ENCODE peak calls at places on chromosomes 7 and 10, in nine cellular contexts. N is endothelial cell of umbilical vein, H is A549, Y is IMR-90, B is esophagus squamous epithelium, X is H1, W is erythroblast, C is Peyer's patch, S is K562. O is an unnamed sample.

GRCh38 chr10:104445359-104445758 is 91.7 kb downstream of the CFAP58 start:
- DNase-seq in N (no peak), H (no peak), Y (peak), B (no peak), X (no peak), W (no peak), C (no peak), S (no peak), O (peak)

GRCh38 chr7:141477866-141478265 is 73.3 kb upstream of the AGK start:
- DNase-seq in N (no peak), H (no peak), Y (no peak), B (no peak), X (no peak), W (no peak), C (no peak), S (no peak), O (no peak)

GRCh38 chr7:155226261-155227003 is 71.2 kb upstream of the INSIG1 start:
- DNase-seq in N (no peak), H (no peak), Y (no peak), B (no peak), X (no peak), W (no peak), C (peak), S (no peak), O (no peak)

GRCh38 chr7:98130959-98131358 is 24.3 kb downstream of the LMTK2 start:
- DNase-seq in N (no peak), H (no peak), Y (no peak), B (no peak), X (no peak), W (no peak), C (no peak), S (no peak), O (no peak)

GRCh38 chr10:3217301-3217700 is 44.7 kb upstream of the PITRM1 start:
- DNase-seq in N (no peak), H (no peak), Y (peak), B (no peak), X (no peak), W (no peak), C (no peak), S (no peak), O (no peak)

GRCh38 chr10:11824825-11825224 is 1.7 kb downstream of the PROSER2 start:
- DNase-seq in N (no peak), H (no peak), Y (no peak), B (no peak), X (no peak), W (peak), C (no peak), S (peak), O (no peak)

GRCh38 chr7:17939670-17940301 is 508 bp downstream of the SNX13 start:
- DNase-seq in N (peak), H (peak), Y (peak), B (no peak), X (peak), W (peak), C (peak), S (peak), O (peak)

GRCh38 chr7:98733036-98733435 is 116.0 kb downstream of the NPTX2 start:
- DNase-seq in N (no peak), H (peak), Y (peak), B (no peak), X (peak), W (peak), C (no peak), S (peak), O (peak)

GRCh38 chr10:78559514-78560392 is 509.0 kb upstream of the ZMIZ1 start:
- DNase-seq in N (no peak), H (no peak), Y (no peak), B (no peak), X (no peak), W (no peak), C (no peak), S (no peak), O (no peak)

GRCh38 chr7:43727494-43727893 is 1.8 kb downstream of the COA1 start:
- DNase-seq in N (no peak), H (no peak), Y (no peak), B (no peak), X (no peak), W (no peak), C (no peak), S (no peak), O (no peak)

GRCh38 chr10:24463683-24464426 is 254.9 kb downstream of the KIAA1217 start:
- DNase-seq in N (peak), H (peak), Y (peak), B (no peak), X (no peak), W (no peak), C (no peak), S (no peak), O (peak)

GRCh38 chr10:22219308-22219707 is 1.5 kb upstream of the EBLN1 start:
- DNase-seq in N (no peak), H (no peak), Y (no peak), B (no peak), X (no peak), W (peak), C (no peak), S (peak), O (peak)

GRCh38 chr10:103284170-103284569 is 7.2 kb downstream of the INA start:
- DNase-seq in N (no peak), H (peak), Y (no peak), B (no peak), X (no peak), W (no peak), C (no peak), S (no peak), O (no peak)

GRCh38 chr10:128047991-128048826 is 78.0 kb downstream of the MKI67 start:
- DNase-seq in N (peak), H (no peak), Y (peak), B (no peak), X (no peak), W (peak), C (no peak), S (no peak), O (no peak)

GRCh38 chr10:87842776-87843497 is 20.4 kb downstream of the KLLN start:
- DNase-seq in N (peak), H (peak), Y (peak), B (no peak), X (no peak), W (peak), C (no peak), S (no peak), O (no peak)

GRCh38 chr7:12220321-12221046 is 9.4 kb downstream of the TMEM106B start:
- DNase-seq in N (no peak), H (no peak), Y (no peak), B (no peak), X (no peak), W (no peak), C (no peak), S (no peak), O (no peak)

GRCh38 chr7:100015232-100016208 is at the start of gene ZKSCAN1:
- DNase-seq in N (peak), H (peak), Y (peak), B (peak), X (peak), W (peak), C (peak), S (peak), O (peak)
- TF ChIP-seq POLR2A in N (peak), H (peak), Y (peak), B (no peak), X (peak), W (peak), C (peak), S (peak), O (peak)

DNA sequence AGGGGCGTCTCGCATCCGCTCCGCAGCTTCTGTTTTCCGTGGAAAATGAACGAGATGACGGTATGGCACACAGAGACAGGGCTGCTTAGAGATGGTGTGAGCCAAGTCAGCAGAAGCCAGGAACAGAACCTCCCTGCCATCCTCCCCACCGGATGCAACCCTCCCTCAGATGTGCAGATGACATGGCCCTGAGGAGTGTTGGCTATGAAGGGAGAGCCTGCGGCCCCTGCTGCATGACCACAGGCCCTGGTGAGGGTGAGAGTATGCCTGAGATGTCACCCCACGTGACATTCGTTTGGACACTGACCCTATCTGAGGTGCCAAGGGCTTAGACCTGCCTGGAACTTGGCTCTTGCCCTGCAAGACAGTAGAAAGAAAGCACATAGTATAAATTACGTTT is 29.4 kb downstream of the WIPF3 start:
- DNase-seq in N (no peak), H (no peak), Y (no peak), B (no peak), X (no peak), W (no peak), C (no peak), S (no peak), O (no peak)
- TF ChIP-seq POLR2A in N (no peak), H (no peak), Y (no peak), B (no peak), X (no peak), W (no peak), C (no peak), S (no peak), O (no peak)

GRCh38 chr10:75695994-75696393 is 264.6 kb downstream of the LRMDA start:
- DNase-seq in N (no peak), H (no peak), Y (no peak), B (no peak), X (no peak), W (no peak), C (no peak), S (no peak), O (no peak)

GRCh38 chr10:75693453-75693852 is 262.0 kb downstream of the LRMDA start:
- DNase-seq in N (no peak), H (no peak), Y (no peak), B (no peak), X (no peak), W (no peak), C (no peak), S (no peak), O (no peak)

GRCh38 chr10:75696536-75696935 is 265.1 kb downstream of the LRMDA start:
- DNase-seq in N (no peak), H (no peak), Y (no peak), B (no peak), X (no peak), W (no peak), C (no peak), S (no peak), O (no peak)
- TF ChIP-seq POLR2A in N (no peak), H (no peak), Y (no peak), B (no peak), X (no peak), W (no peak), C (no peak), S (no peak), O (no peak)

GRCh38 chr10:101063162-101063525 is 1.4 kb downstream of the KAZALD1 start:
- DNase-seq in N (no peak), H (no peak), Y (no peak), B (no peak), X (no peak), W (no peak), C (no peak), S (peak), O (no peak)

GRCh38 chr10:101061814-101062230 is at the start of gene KAZALD1:
- DNase-seq in N (no peak), H (no peak), Y (no peak), B (no peak), X (peak), W (no peak), C (no peak), S (no peak), O (no peak)

GRCh38 chr10:101060951-101061813 is 607 bp upstream of the KAZALD1 start:
- DNase-seq in N (peak), H (peak), Y (peak), B (peak), X (peak), W (peak), C (peak), S (peak), O (peak)

GRCh38 chr10:101062231-101063161 is 707 bp downstream of the KAZALD1 start:
- DNase-seq in N (peak), H (peak), Y (peak), B (no peak), X (peak), W (peak), C (peak), S (peak), O (no peak)

GRCh38 chr10:101060036-101060950 is 1.5 kb upstream of the KAZALD1 start:
- DNase-seq in N (peak), H (peak), Y (peak), B (peak), X (peak), W (peak), C (peak), S (peak), O (peak)
- TF ChIP-seq POLR2A in N (peak), H (no peak), Y (no peak), B (no peak), X (no peak), W (peak), C (peak), S (no peak), O (peak)

GRCh38 chr10:114094795-114095194 is 51.1 kb downstream of the ADRB1 start:
- DNase-seq in N (no peak), H (no peak), Y (no peak), B (no peak), X (no peak), W (no peak), C (no peak), S (no peak), O (no peak)
- TF ChIP-seq POLR2A in N (no peak), H (no peak), Y (no peak), B (no peak), X (no peak), W (no peak), C (no peak), S (no peak), O (no peak)

DNA sequence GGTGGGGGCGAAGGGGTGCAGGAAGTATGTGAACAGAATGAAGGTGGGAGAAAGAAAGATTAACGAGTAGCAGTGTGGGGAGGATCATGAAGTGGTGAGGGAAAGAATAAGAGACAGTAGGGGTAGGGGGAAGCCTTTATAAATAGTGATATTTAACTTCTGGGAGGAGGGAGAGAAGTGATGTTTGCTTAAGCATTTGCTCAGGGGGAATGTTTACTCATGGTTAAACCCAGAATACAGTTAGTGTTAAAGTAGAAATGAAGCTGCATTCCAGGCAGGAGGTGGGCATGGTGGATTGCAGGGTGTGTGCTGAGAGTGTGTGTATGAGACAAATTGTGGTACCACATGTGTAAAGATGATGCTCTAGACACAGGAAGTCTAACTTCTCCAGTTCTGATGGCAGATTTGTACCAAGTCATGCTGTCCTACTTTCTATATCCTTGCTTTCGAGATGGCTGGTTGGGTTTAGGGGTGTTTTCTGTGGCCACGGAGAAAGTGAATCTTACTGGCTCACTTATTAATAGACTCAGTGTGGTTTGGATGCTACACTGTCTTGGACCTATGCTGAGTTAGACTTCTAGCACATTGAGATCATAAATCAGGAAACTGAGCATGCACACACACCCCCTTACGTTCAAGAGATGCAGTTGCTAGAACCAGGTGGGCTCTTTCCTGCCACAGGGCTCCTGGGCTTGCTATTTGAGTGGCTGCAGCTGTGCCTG is 10.6 kb upstream of the DNMBP start:
- DNase-seq in N (no peak), H (peak), Y (no peak), B (no peak), X (no peak), W (no peak), C (no peak), S (no peak), O (no peak)
- TF ChIP-seq POLR2A in N (no peak), H (no peak), Y (no peak), B (no peak), X (no peak), W (no peak), C (no peak), S (no peak), O (no peak)

GRCh38 chr10:69446650-69447151 is 4.6 kb upstream of the TSPAN15 start:
- DNase-seq in N (peak), H (peak), Y (peak), B (no peak), X (no peak), W (no peak), C (no peak), S (no peak), O (peak)

GRCh38 chr10:69451784-69452251 is 553 bp downstream of the TSPAN15 start:
- DNase-seq in N (no peak), H (peak), Y (no peak), B (no peak), X (peak), W (no peak), C (peak), S (no peak), O (no peak)

GRCh38 chr10:69452676-69453415 is 1.6 kb downstream of the TSPAN15 start:
- DNase-seq in N (no peak), H (no peak), Y (no peak), B (no peak), X (no peak), W (no peak), C (no peak), S (no peak), O (no peak)

GRCh38 chr10:69451209-69451783 is at the start of gene TSPAN15:
- DNase-seq in N (peak), H (peak), Y (peak), B (no peak), X (peak), W (peak), C (peak), S (peak), O (peak)

GRCh38 chr10:69449841-69450240 is 1.4 kb upstream of the TSPAN15 start:
- DNase-seq in N (peak), H (peak), Y (peak), B (no peak), X (peak), W (peak), C (no peak), S (peak), O (peak)
- TF ChIP-seq POLR2A in N (no peak), H (no peak), Y (no peak), B (no peak), X (no peak), W (no peak), C (no peak), S (no peak), O (no peak)

DNA sequence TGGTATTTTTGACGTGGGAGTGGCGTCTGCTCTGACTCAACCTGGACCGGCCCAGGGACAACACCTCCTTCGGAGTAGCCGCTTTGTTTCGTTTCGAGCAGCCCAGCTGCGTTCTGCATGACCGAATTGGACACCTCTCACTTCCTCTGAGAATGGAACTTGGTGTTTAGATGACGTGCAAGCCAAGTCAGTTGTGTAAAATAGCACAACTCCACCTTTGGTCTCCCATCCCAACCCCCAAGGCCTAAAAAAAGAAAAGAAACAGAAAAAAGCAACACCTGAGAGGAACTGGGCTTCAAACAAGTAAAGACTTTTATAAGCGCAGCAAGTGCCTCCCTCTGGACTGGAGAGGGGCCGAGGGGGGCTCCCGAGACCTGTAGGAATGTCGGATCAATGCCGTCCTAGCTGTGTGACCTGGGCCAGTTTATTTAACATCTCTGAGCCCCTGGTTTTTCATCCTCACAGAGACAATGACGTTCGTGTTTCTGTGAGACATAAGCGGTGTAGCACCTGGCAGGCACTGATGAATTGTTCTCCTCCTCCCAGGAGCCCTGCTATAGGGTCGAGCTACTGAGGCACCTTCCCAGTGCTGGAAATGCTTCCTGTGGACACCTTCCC is 52.0 kb upstream of the SMNDC1 start:
- DNase-seq in N (no peak), H (peak), Y (peak), B (peak), X (no peak), W (no peak), C (no peak), S (no peak), O (no peak)
- TF ChIP-seq POLR2A in N (no peak), H (no peak), Y (peak), B (no peak), X (no peak), W (no peak), C (no peak), S (no peak), O (no peak)